ENCODE peak calls at places on chromosome 3, in six cellular contexts. F, Q, E, I, A and D are unnamed samples.

GRCh38 chr3:42802876-42803799 is 1.2 kb downstream of the HIGD1A start:
- DNase-seq in F (no peak), Q (peak), E (no peak), I (no peak), A (no peak), D (no peak)

GRCh38 chr3:124791639-124792111 is 61.4 kb downstream of the UMPS start:
- DNase-seq in F (no peak), Q (no peak), E (no peak), I (no peak), A (peak), D (no peak)

GRCh38 chr3:23114479-23114878 is 88.6 kb upstream of the UBE2E2 start:
- DNase-seq in F (no peak), Q (no peak), E (no peak), I (no peak), A (no peak), D (no peak)

GRCh38 chr3:175932586-175932985 is 1073.5 kb downstream of the NAALADL2 start:
- DNase-seq in F (no peak), Q (no peak), E (no peak), I (no peak), A (no peak), D (no peak)

GRCh38 chr3:63948995-63949394 is 36.8 kb upstream of the SCAANT1 start:
- DNase-seq in F (no peak), Q (peak), E (no peak), I (no peak), A (no peak), D (no peak)

GRCh38 chr3:188581365-188581764 is 427.4 kb downstream of the LPP start:
- DNase-seq in F (no peak), Q (no peak), E (no peak), I (no peak), A (no peak), D (no peak)

GRCh38 chr3:149702691-149703426 is 45.0 kb upstream of the WWTR1 start:
- DNase-seq in F (no peak), Q (no peak), E (no peak), I (no peak), A (no peak), D (no peak)

GRCh38 chr3:66625464-66626216 is 124.8 kb upstream of the LRIG1 start:
- DNase-seq in F (no peak), Q (no peak), E (no peak), I (no peak), A (no peak), D (no peak)

GRCh38 chr3:80733522-80734176 is 965.9 kb upstream of the ROBO1 start:
- DNase-seq in F (no peak), Q (no peak), E (no peak), I (no peak), A (peak), D (no peak)

GRCh38 chr3:15616053-15616452 is 14.5 kb downstream of the BTD start:
- DNase-seq in F (no peak), Q (no peak), E (no peak), I (no peak), A (no peak), D (no peak)

GRCh38 chr3:8441969-8442559 is 59.6 kb upstream of the LMCD1 start:
- DNase-seq in F (no peak), Q (peak), E (no peak), I (no peak), A (no peak), D (no peak)

GRCh38 chr3:126666002-126666401 is 11.1 kb upstream of the TXNRD3 start:
- DNase-seq in F (no peak), Q (no peak), E (peak), I (peak), A (no peak), D (no peak)

GRCh38 chr3:160686955-160687535 is 10.1 kb downstream of the ARL14 start:
- DNase-seq in F (no peak), Q (peak), E (no peak), I (no peak), A (no peak), D (no peak)
- TF ChIP-seq CTCF in F (no peak), Q (peak), E (no peak), I (peak), A (no peak), D (peak)

DNA sequence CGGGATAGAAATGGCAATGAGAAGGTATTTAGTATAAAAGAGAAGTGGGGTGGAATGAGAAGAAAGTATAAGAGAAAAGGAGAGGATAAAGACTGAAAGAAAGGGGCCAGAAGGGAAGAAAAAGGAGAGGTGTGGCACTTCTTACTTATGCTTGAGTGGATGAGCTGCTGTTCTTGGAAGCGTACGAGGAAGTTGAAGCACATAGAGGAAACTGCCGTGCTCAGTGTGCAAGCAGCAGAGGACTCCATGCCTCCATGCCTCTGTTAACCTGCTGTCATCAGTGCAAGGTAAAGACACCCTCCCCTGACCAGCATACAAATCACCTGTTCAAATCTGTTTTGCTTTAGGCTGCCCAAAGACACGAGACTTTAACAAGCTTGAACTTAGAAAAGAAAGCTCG is 6.5 kb downstream of the WDR5B start:
- DNase-seq in F (no peak), Q (no peak), E (no peak), I (no peak), A (no peak), D (no peak)
- H3K27ac ChIP-seq in F (no peak), Q (no peak), E (no peak), I (peak), A (no peak), D (no peak)

DNA sequence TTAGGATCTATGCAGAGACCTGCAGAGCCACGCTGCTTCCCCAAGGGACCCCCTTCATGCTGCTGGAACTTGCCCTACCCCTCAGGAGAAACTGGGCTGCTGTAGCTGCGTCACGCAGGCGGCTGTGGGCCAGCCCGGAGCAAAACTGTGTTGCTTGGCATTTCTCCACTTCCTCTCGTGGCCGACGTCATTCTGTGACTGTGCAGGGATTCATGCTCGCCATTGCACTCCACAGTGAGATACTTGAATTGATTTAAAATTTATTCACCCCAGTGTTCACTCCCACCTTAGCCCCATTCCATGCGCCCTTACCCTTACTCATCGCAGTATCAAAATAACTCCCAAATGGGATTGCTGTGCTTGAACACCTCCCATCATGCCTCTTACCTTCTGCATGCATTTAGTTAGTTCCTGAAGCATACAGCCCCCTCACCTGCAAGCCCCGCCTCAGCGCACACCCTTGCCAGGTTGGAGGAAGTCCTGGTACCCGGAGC is 45.7 kb downstream of the TMEM44 start:
- DNase-seq in F (no peak), Q (no peak), E (no peak), I (no peak), A (no peak), D (no peak)
- TF ChIP-seq POLR2AphosphoS5 in F (no peak), Q (no peak), E (no peak), I (no peak), A (no peak), D (no peak)

DNA sequence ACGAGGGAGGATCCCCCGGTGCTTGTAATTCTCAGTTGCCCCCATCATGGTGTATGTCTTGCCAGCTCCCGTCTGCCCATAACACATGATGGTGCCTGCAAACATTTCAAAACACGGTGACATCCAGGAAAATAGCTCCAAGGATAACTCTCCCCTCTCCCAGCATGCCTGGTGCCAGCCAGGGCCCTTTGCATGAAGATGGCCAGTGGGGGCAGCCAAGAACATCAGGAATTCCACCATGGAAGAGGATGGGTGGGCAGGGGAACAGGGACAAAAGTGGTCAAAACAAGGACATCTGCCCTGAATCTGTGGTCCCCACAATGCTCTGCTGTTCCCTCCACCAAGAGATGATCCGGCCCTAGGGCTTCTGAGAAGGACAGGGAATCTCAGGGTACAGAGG is 9.0 kb downstream of the KIF9 start:
- DNase-seq in F (no peak), Q (peak), E (no peak), I (no peak), A (no peak), D (no peak)
- TF ChIP-seq CTCF in F (no peak), Q (no peak), E (no peak), I (no peak), A (no peak), D (no peak)

GRCh38 chr3:122931636-122932035 is 95.9 kb downstream of the SEMA5B start:
- DNase-seq in F (no peak), Q (no peak), E (no peak), I (no peak), A (no peak), D (no peak)
- H3K27ac ChIP-seq in F (no peak), Q (no peak), E (no peak), I (no peak), A (no peak), D (no peak)

DNA sequence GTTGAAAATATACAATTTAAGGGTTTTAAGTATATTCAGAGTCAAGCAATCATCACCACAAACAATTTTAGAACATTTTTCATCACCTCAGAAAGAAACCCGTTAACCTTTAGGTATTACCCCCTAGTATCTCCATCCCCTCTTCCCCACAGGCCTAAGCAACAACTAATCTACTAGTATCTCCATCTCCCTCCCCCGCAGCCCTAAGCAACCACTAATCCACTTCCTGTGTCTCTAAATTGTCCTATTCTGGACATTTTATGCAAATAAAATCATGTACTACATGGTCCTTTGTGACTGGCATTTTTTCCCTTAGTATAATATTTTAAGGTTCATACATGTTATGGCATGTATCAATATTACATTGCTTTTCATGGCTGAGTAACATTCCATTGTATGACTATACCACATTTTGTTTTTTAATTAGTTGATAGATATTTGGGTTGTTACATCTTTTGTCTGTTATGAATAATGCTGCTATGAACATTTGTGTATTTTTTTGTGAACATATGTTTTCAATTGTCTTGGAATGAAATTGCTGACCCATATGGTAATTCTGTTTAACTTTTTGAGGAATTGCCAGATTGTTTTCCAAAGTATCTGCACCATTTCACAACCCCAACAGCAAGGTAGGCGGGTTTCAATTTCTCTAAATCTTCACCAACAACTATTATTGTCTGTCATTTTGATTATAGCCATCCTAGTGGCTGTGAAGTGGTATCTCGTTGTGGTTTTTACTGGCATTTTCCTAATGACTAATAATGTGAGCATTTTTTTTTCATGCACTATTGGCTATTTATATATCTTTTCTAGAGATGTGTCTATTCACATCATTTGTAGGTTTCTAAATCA is 215.6 kb upstream of the CD96 start:
- DNase-seq in F (no peak), Q (no peak), E (no peak), I (no peak), A (no peak), D (no peak)
- TF ChIP-seq POLR2AphosphoS5 in F (no peak), Q (no peak), E (no peak), I (no peak), A (no peak), D (no peak)